ENCODE peak calls at places on chromosomes 6 and 20, in nine cellular contexts. V, K, C, H, G, Q, A, Z and M are unnamed samples. For H3K4me1 and H3K27me3, the result is how much of the 10 kb centered on the place peaks cover.

GRCh38 chr20:44069203-44069931 is 117.6 kb downstream of the JPH2 start:
- DNase-seq in C (no peak), G (peak), K (peak), V (peak), A (no peak), Q (no peak), Z (no peak), H (peak), M (peak)

GRCh38 chr20:18156045-18156444 is 18.4 kb downstream of the KAT14 start:
- DNase-seq in Z (no peak), Q (no peak), A (no peak), H (no peak), K (no peak), G (no peak), V (no peak), C (no peak), M (no peak)

GRCh38 chr6:155021680-155022079 is 26.6 kb downstream of the TIAM2 start:
- DNase-seq in Q (no peak), V (no peak), G (no peak), H (no peak), C (no peak), Z (no peak), K (no peak), A (no peak), M (no peak)

GRCh38 chr20:50729925-50730764 is 1.2 kb upstream of the PARD6B start:
- DNase-seq in H (no peak), A (no peak), K (peak), G (no peak), C (no peak), V (peak), Q (no peak), Z (no peak), M (peak)

GRCh38 chr6:51398064-51398740 is 579.5 kb downstream of the TFAP2B start:
- DNase-seq in A (no peak), C (no peak), Z (no peak), H (peak), V (no peak), Q (no peak), K (no peak), G (no peak), M (no peak)

GRCh38 chr20:47352332-47353223 is 3.9 kb downstream of the ZMYND8 start:
- DNase-seq in H (no peak), K (no peak), A (peak), C (peak), Q (no peak), Z (no peak), V (no peak), G (peak), M (peak)

GRCh38 chr6:142833054-142833453 is 111.9 kb downstream of the HIVEP2 start:
- DNase-seq in Q (no peak), G (no peak), A (peak), Z (no peak), H (no peak), V (no peak), C (no peak), K (no peak), M (no peak)

GRCh38 chr20:33910056-33910455 is 83.7 kb upstream of the RALY start:
- DNase-seq in C (no peak), Q (no peak), Z (no peak), G (no peak), V (no peak), H (no peak), A (peak), K (no peak), M (no peak)

GRCh38 chr20:31841928-31842327 is 3.5 kb downstream of the FOXS1 start:
- DNase-seq in Q (peak), K (no peak), Z (no peak), C (no peak), V (no peak), G (no peak), A (peak), H (no peak), M (no peak)

GRCh38 chr6:33988121-33989015 is 157.5 kb downstream of the GRM4 start:
- DNase-seq in Z (peak), Q (no peak), A (no peak), V (no peak), G (peak), H (no peak), C (no peak), K (no peak), M (peak)

GRCh38 chr6:162481938-162482337 is 245.6 kb downstream of the PRKN start:
- DNase-seq in G (no peak), V (no peak), K (no peak), A (no peak), C (no peak), Z (no peak), H (no peak), Q (no peak), M (no peak)

GRCh38 chr6:138085839-138086222 is 21.4 kb downstream of the PERP start:
- DNase-seq in K (no peak), C (no peak), G (no peak), Q (no peak), Z (no peak), H (no peak), V (no peak), A (no peak), M (no peak)

GRCh38 chr6:157144861-157145260 is 178.5 kb downstream of the TMEM242 start:
- DNase-seq in Q (peak), Z (no peak), C (no peak), G (no peak), K (no peak), A (peak), H (no peak), V (peak), M (no peak)

GRCh38 chr6:33418690-33419291 is 884 bp upstream of the CUTA start:
- DNase-seq in Z (peak), Q (no peak), C (no peak), V (no peak), H (no peak), K (no peak), G (no peak), A (no peak), M (no peak)

GRCh38 chr20:17421493-17421892 is 109.7 kb downstream of the BFSP1 start:
- DNase-seq in K (no peak), G (no peak), Q (no peak), A (no peak), H (no peak), V (no peak), Z (no peak), C (no peak), M (no peak)

GRCh38 chr20:31667315-31668285 is 29.9 kb downstream of the COX4I2 start:
- DNase-seq in Q (no peak), V (no peak), Z (no peak), H (no peak), C (no peak), K (no peak), G (no peak), A (no peak), M (no peak)

GRCh38 chr6:133855994-133856393 is 32.9 kb upstream of the TCF21 start:
- DNase-seq in H (no peak), A (no peak), C (no peak), Z (no peak), G (no peak), Q (no peak), K (no peak), V (no peak), M (no peak)

GRCh38 chr6:133699986-133700385 is 188.9 kb upstream of the TCF21 start:
- DNase-seq in C (no peak), V (no peak), Z (no peak), H (no peak), A (no peak), K (no peak), Q (no peak), G (no peak), M (no peak)

GRCh38 chr6:17851720-17852161 is 135.7 kb downstream of the KIF13A start:
- DNase-seq in Z (no peak), A (peak), C (no peak), K (no peak), H (no peak), Q (no peak), G (no peak), V (no peak), M (no peak)

GRCh38 chr6:114039835-114040234 is 68.9 kb upstream of the HDAC2 start:
- DNase-seq in C (no peak), G (no peak), V (no peak), Q (no peak), Z (no peak), K (no peak), H (no peak), A (no peak), M (no peak)

GRCh38 chr6:73085362-73085975 is 139.8 kb downstream of the KHDC1L start:
- DNase-seq in C (no peak), V (no peak), Q (no peak), K (no peak), A (no peak), Z (no peak), G (no peak), H (peak), M (no peak)

GRCh38 chr6:6246539-6246938 is 73.9 kb downstream of the F13A1 start:
- DNase-seq in Q (no peak), C (no peak), A (no peak), H (peak), K (no peak), Z (no peak), V (no peak), G (no peak), M (no peak)

GRCh38 chr20:38383147-38383546 is 36.9 kb downstream of the LBP start:
- DNase-seq in G (no peak), H (no peak), A (no peak), V (no peak), Z (no peak), K (no peak), Q (no peak), C (no peak), M (no peak)

GRCh38 chr6:118400582-118400981 is 147.5 kb upstream of the PLN start:
- DNase-seq in C (no peak), K (no peak), A (no peak), Q (no peak), G (no peak), Z (no peak), H (no peak), V (no peak), M (no peak)

GRCh38 chr6:148342146-148343027 is at the start of gene SASH1:
- DNase-seq in H (peak), K (peak), G (peak), Z (peak), Q (peak), C (peak), A (peak), V (peak), M (peak)

GRCh38 chr6:79697430-79697829 is 66.3 kb downstream of the SH3BGRL2 start:
- DNase-seq in Z (no peak), V (no peak), Q (no peak), G (no peak), C (no peak), A (no peak), K (no peak), H (no peak), M (no peak)
- H3K4me1 ChIP-seq in Z (under half), V (under half), Q (under half), G (under half), C (under half), A (under half), K (under half), H (under half), M (under half)

GRCh38 chr20:63301671-63302070 is 8.7 kb downstream of the COL20A1 start:
- DNase-seq in Q (no peak), Z (no peak), C (no peak), K (no peak), A (no peak), V (no peak), G (no peak), H (no peak), M (no peak)

GRCh38 chr20:63297796-63298572 is 5.0 kb downstream of the COL20A1 start:
- DNase-seq in Q (no peak), C (peak), V (no peak), G (no peak), H (no peak), K (no peak), Z (no peak), A (no peak), M (no peak)

GRCh38 chr20:63297371-63297781 is 4.4 kb downstream of the COL20A1 start:
- DNase-seq in A (no peak), C (peak), H (no peak), Z (no peak), V (no peak), Q (no peak), G (no peak), K (no peak), M (no peak)

GRCh38 chr20:63296411-63297299 is 3.7 kb downstream of the COL20A1 start:
- DNase-seq in Z (no peak), G (no peak), Q (no peak), K (no peak), C (peak), A (no peak), V (no peak), H (no peak), M (no peak)

DNA sequence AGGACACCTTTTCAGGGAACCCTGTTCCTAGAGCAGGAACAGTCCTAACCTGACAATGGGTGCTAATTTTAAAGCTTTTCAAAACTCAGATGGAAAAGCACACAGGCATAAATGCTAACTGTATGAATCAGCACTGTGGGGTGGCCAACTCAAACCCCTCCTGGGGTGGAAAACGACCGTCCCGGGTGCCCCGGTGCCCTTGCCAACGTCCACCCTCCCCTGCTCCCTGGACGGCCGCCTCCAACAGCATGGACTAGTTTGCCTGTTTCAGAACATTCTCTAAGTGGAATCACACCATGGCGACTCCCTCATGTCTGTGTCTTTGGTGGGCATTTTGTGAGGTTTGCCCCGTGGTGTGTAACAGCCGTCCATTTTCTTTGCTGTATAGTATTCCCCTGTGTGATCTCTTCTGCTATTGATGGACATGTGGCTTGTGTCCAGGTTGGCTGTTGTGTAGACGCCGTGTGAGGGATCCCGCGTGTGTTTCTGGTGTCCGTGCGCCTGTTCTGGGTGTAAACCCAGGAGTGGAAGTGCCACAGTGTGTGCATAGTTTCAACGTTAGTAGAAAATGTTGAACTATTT is 5.8 kb downstream of the COL20A1 start:
- DNase-seq in V (no peak), H (no peak), K (no peak), A (no peak), C (peak), Q (no peak), G (no peak), Z (no peak), M (no peak)
- H3K27me3 ChIP-seq in V (half or more), H (under half), K (under half), A (under half), C (under half), Q (half or more), G (under half), Z (half or more), M (half or more)

GRCh38 chr20:53829706-53830521 is 236.3 kb upstream of the ZNF217 start:
- DNase-seq in C (no peak), A (peak), V (no peak), Q (no peak), K (no peak), Z (no peak), G (no peak), H (no peak), M (peak)
- TF ChIP-seq POLR2AphosphoS5 in C (no peak), A (no peak), V (no peak), Q (no peak), K (no peak), Z (no peak), G (no peak), H (no peak), M (no peak)

GRCh38 chr20:57481281-57481711 is 43.6 kb downstream of the CTCFL start:
- DNase-seq in Q (no peak), Z (peak), A (no peak), G (no peak), V (no peak), H (no peak), C (peak), K (no peak), M (no peak)

GRCh38 chr20:57482796-57483195 is 42.1 kb downstream of the CTCFL start:
- DNase-seq in C (peak), Z (peak), V (no peak), K (no peak), H (no peak), Q (no peak), G (no peak), A (no peak), M (no peak)

GRCh38 chr20:57483287-57484050 is 41.5 kb downstream of the CTCFL start:
- DNase-seq in V (no peak), A (no peak), C (no peak), Q (no peak), Z (no peak), K (no peak), H (peak), G (no peak), M (no peak)

GRCh38 chr20:57480444-57481152 is 44.3 kb downstream of the CTCFL start:
- DNase-seq in G (no peak), A (no peak), V (no peak), Q (peak), C (no peak), Z (no peak), H (peak), K (no peak), M (no peak)

GRCh38 chr20:57482148-57482547 is 42.8 kb downstream of the CTCFL start:
- DNase-seq in Z (no peak), K (no peak), Q (no peak), H (no peak), A (no peak), G (no peak), C (no peak), V (no peak), M (no peak)
- H3K4me1 ChIP-seq in Z (under half), K (under half), Q (under half), H (under half), A (under half), G (under half), C (under half), V (under half), M (under half)

GRCh38 chr20:57620999-57621398 is 773 bp upstream of the ZBP1 start:
- DNase-seq in A (no peak), V (no peak), H (no peak), Q (no peak), G (no peak), K (no peak), C (peak), Z (no peak), M (peak)
- H3K27me3 ChIP-seq in A (under half), V (under half), H (under half), Q (under half), G (under half), K (under half), C (under half), Z (under half), M (under half)

DNA sequence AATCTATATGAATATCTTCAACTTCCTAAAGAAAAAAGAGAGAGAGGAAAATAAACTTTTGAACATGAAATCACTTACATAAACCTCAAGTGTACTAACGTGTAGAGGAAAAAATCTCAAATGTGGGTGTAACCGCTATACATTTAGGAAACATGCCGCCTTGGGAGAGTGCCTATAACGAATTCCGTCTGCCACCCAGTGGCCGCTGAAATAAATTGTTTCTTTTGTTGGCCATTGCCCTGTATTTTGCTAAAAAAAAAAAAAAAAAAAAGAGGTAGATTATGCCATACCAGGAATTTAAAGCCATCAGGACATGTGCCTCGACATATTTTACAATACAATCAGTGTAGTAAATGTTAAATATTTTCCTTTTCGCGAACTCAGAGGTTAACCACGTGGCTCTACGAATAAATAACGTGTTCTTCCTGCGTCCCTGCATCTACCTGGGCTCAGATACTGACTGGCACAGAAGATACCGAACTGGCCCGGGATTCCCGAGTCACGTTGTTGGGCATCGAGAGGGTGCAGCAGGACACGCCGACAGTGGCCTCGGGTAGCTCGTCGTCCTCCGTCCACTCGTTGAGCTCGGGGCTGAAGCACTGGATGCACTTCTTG is 14.3 kb downstream of the KLHL31 start:
- DNase-seq in C (no peak), A (peak), H (no peak), V (peak), Z (no peak), Q (peak), K (no peak), G (peak), M (peak)
- TF ChIP-seq POLR2AphosphoS5 in C (no peak), A (no peak), H (no peak), V (no peak), Z (no peak), Q (no peak), K (no peak), G (no peak), M (no peak)

GRCh38 chr6:7922596-7922995 is 12.0 kb upstream of the TXNDC5 start:
- DNase-seq in C (no peak), V (no peak), A (no peak), Q (no peak), G (no peak), H (no peak), Z (no peak), K (no peak), M (no peak)
- H3K4me1 ChIP-seq in C (under half), V (under half), A (under half), Q (under half), G (under half), H (under half), Z (under half), K (under half), M (under half)

GRCh38 chr6:1611572-1612385 is 2.1 kb downstream of the FOXC1 start:
- DNase-seq in C (peak), H (no peak), V (no peak), Q (no peak), G (no peak), K (no peak), A (peak), Z (no peak), M (no peak)

GRCh38 chr6:1610497-1611321 is 994 bp downstream of the FOXC1 start:
- DNase-seq in V (no peak), Z (peak), H (no peak), G (no peak), C (peak), A (peak), K (no peak), Q (peak), M (no peak)

GRCh38 chr6:1612386-1612893 is 2.7 kb downstream of the FOXC1 start:
- DNase-seq in V (no peak), K (no peak), C (no peak), G (no peak), H (no peak), Z (no peak), Q (no peak), A (peak), M (no peak)

GRCh38 chr6:1609662-1610496 is at the start of gene FOXC1:
- DNase-seq in V (peak), A (peak), Q (peak), H (no peak), K (peak), Z (peak), C (peak), G (peak), M (peak)

DNA sequence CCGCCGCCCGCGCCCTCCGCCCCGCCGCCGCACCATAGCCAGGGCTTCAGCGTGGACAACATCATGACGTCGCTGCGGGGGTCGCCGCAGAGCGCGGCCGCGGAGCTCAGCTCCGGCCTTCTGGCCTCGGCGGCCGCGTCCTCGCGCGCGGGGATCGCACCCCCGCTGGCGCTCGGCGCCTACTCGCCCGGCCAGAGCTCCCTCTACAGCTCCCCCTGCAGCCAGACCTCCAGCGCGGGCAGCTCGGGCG is 1.5 kb downstream of the FOXC1 start:
- DNase-seq in Q (no peak), K (no peak), Z (no peak), A (peak), C (no peak), V (no peak), H (no peak), G (no peak), M (no peak)
- H3K27me3 ChIP-seq in Q (half or more), K (under half), Z (half or more), A (under half), C (under half), V (under half), H (under half), G (under half), M (half or more)